ENCODE peak calls at places on chromosomes 11 and 22, in nine cellular contexts. E is IMR-90, Z is HCT116, H is neuronal stem cell, R is A549, N is GM23338, V is H9, K is osteoblast, J is mesendoderm. P is an unnamed sample.

GRCh38 chr22:40031766-40032470 is 37.2 kb downstream of the FAM83F start:
- DNase-seq in E (no peak), R (no peak), J (no peak), N (no peak), Z (no peak), K (no peak), H (no peak), V (no peak), P (no peak)

GRCh38 chr11:46529086-46529905 is 64.5 kb downstream of the AMBRA1 start:
- DNase-seq in H (peak; percentile 56), N (peak; percentile 91), R (peak; percentile 89), V (peak; percentile 85), J (peak; percentile 87), E (peak; percentile 55), K (peak; percentile 88), Z (peak; percentile 49), P (peak; percentile 83)

GRCh38 chr22:19480789-19481188 is 1.1 kb downstream of the CDC45 start:
- DNase-seq in E (no peak), J (no peak), N (no peak), R (no peak), H (no peak), Z (no peak), K (no peak), V (no peak), P (no peak)

GRCh38 chr11:36273110-36273509 is 16.1 kb downstream of the COMMD9 start:
- DNase-seq in R (no peak), H (no peak), J (peak; percentile 74), N (no peak), K (peak; percentile 27), V (no peak), E (no peak), Z (no peak), P (peak; percentile 60)

GRCh38 chr11:6608011-6608410 is 4.0 kb downstream of the TAF10 start:
- DNase-seq in E (no peak), K (no peak), R (no peak), N (no peak), J (no peak), V (no peak), H (no peak), Z (no peak), P (no peak)

GRCh38 chr22:20132686-20133246 is 1.2 kb downstream of the ZDHHC8 start:
- DNase-seq in K (no peak), H (no peak), Z (no peak), E (no peak), R (no peak), V (no peak), J (no peak), N (no peak), P (no peak)

GRCh38 chr11:85844439-85845051 is 10.6 kb upstream of the CCDC83 start:
- DNase-seq in R (peak; percentile 87), V (no peak), N (no peak), Z (peak; percentile 77), E (peak; percentile 80), J (peak; percentile 81), H (no peak), K (peak; percentile 78), P (no peak)

GRCh38 chr22:40764743-40765441 is 54.3 kb downstream of the SLC25A17 start:
- DNase-seq in V (no peak), H (no peak), Z (no peak), N (no peak), J (no peak), R (no peak), E (no peak), K (no peak), P (no peak)

GRCh38 chr22:22670076-22670795 is 25.8 kb downstream of the GGTLC2 start:
- DNase-seq in Z (no peak), J (no peak), R (no peak), H (no peak), V (no peak), K (no peak), E (no peak), N (no peak), P (no peak)

GRCh38 chr11:131838016-131838415 is 467.6 kb downstream of the NTM start:
- DNase-seq in J (no peak), E (no peak), Z (no peak), V (no peak), H (no peak), R (no peak), N (no peak), K (no peak), P (no peak)

GRCh38 chr22:39363751-39364484 is 14.1 kb downstream of the SYNGR1 start:
- DNase-seq in R (no peak), K (peak; percentile 90), J (no peak), V (peak; percentile 23), Z (no peak), E (no peak), N (no peak), H (no peak), P (peak; percentile 20)

GRCh38 chr22:27980424-27981148 is 61.5 kb upstream of the PITPNB start:
- DNase-seq in K (no peak), Z (no peak), V (peak; percentile 76), N (peak; percentile 79), E (no peak), H (no peak), J (peak; percentile 85), R (no peak), P (peak; percentile 59)

GRCh38 chr11:113697798-113698407 is 8.2 kb downstream of the TMPRSS5 start:
- DNase-seq in V (no peak), N (no peak), R (no peak), Z (no peak), E (no peak), H (no peak), K (peak; percentile 70), J (no peak), P (no peak)

GRCh38 chr11:116576523-116576922 is 196.3 kb downstream of the BUD13 start:
- DNase-seq in E (no peak), K (no peak), N (no peak), Z (no peak), R (no peak), V (no peak), H (no peak), J (peak; percentile 77), P (no peak)

GRCh38 chr11:57224537-57224936 is 12.5 kb downstream of the APLNR start:
- DNase-seq in J (no peak), E (peak; percentile 53), K (no peak), H (no peak), N (no peak), Z (no peak), R (peak; percentile 26), V (no peak), P (no peak)

GRCh38 chr11:86639172-86639571 is 33.2 kb downstream of the ME3 start:
- DNase-seq in Z (no peak), K (no peak), R (no peak), J (no peak), V (no peak), E (peak; percentile 66), N (no peak), H (no peak), P (no peak)

GRCh38 chr11:86162257-86162656 is 82.3 kb upstream of the EED start:
- DNase-seq in N (no peak), H (no peak), E (peak; percentile 93), R (no peak), J (peak; percentile 31), K (peak; percentile 58), V (no peak), Z (no peak), P (no peak)

GRCh38 chr11:117298195-117298594 is 7.0 kb downstream of the BACE1-AS start:
- DNase-seq in R (no peak), Z (no peak), H (no peak), E (no peak), K (no peak), J (no peak), V (no peak), N (no peak), P (no peak)

GRCh38 chr11:2888266-2888968 is 2.8 kb upstream of the CDKN1C start:
- DNase-seq in Z (peak; percentile 67), J (peak; percentile 81), R (peak; percentile 75), V (peak; percentile 90), H (peak; percentile 83), K (peak; percentile 100), E (peak; percentile 84), N (peak; percentile 91), P (peak; percentile 93)
- H3K4me2 ChIP-seq in Z (peak overlapping the region; percentile 25), J (no peak overlapping the region), R (no peak overlapping the region), V (no peak overlapping the region), H (no peak overlapping the region), K (no peak overlapping the region), E (peak overlapping the region; percentile 42), N (no peak overlapping the region), P (no peak overlapping the region)

DNA sequence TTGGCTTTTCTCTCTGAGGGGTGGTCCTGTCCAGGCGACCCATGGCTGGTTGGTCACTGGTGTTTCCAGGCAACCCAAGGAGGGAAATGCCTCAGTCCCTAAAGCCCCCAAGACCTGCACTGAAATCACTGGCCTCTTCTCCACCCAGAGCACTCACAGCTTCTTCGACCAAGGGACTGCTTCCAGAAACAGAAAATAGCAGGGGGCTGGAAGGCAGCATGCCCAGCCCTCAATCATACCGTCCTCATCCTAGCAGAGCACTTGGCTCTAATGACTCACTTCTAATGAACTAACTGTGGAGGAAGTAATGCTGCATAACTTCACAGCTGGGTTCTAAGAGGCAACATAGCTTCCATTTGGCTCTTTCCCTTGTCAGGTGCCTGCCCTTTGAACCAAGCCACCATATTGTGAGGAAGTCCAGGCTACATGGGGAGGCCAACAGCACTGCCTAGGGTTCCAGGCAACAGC is 27.6 kb downstream of the DKK3 start:
- DNase-seq in J (peak; percentile 89), H (no peak), K (peak; percentile 85), R (no peak), V (no peak), N (no peak), E (peak; percentile 55), Z (no peak), P (no peak)
- H3K4me1 ChIP-seq in J (peaks cover 28% of the 10 kb centered on the region), H (peaks cover 15% of the 10 kb centered on the region), K (peaks cover 76% of the 10 kb centered on the region), R (peaks cover 67% of the 10 kb centered on the region), V (no peaks in the 10 kb centered on the region), N (peaks cover 17% of the 10 kb centered on the region), E (peaks cover 56% of the 10 kb centered on the region), Z (peaks cover 19% of the 10 kb centered on the region), P (peaks cover 11% of the 10 kb centered on the region)

GRCh38 chr11:19679952-19680823 is 32.4 kb upstream of the NAV2 start:
- DNase-seq in R (peak; percentile 85), J (peak; percentile 84), N (peak; percentile 59), Z (peak; percentile 75), V (peak; percentile 52), H (no peak), K (peak; percentile 90), E (peak; percentile 99), P (peak; percentile 44)
- H3K4me2 ChIP-seq in R (peak overlapping the region; percentile 66), J (no peak overlapping the region), N (peak overlapping the region; percentile 49), Z (peak overlapping the region; percentile 72), V (no peak overlapping the region), H (no peak overlapping the region), K (peak overlapping the region; percentile 71), E (peak overlapping the region; percentile 64), P (no peak overlapping the region)

DNA sequence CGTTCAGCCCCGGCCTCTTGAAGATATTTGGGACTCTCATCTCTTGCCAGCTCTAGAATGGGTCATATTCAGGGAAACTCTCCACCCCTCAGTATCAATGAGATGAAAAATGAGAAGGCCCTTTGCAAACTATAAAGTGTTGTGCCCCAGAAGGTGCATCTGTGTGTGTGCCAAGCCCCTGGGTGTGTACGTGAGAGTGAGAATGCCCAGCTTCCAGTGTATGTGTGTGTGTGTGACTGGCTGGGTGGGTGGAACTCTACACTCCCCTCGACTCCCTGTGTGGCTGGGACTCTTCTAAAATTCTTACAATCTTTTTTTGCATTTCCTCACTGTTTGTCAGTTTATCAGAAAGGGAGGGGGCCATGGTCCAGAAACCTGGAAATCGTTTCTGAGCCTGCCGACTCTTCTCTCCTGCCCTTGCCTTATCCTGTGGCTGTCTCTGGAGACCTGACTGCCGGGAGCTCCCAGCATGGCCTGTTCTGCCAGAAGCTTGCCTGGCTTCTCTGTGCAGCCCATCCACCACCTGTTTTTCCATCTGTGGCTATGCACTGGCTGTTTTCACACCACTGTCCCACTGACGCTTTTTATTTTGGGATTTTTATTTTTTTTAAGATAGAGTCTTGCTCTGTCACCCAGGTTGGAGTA is 1.2 kb downstream of the P2RY6 start:
- DNase-seq in Z (no peak), J (no peak), V (no peak), R (no peak), H (no peak), N (no peak), E (no peak), K (no peak), P (no peak)
- H3K4me1 ChIP-seq in Z (peaks cover 2% of the 10 kb centered on the region), J (peaks cover 2% of the 10 kb centered on the region), V (no peaks in the 10 kb centered on the region), R (peaks cover 47% of the 10 kb centered on the region), H (peaks cover 7% of the 10 kb centered on the region), N (peaks cover 8% of the 10 kb centered on the region), E (no peaks in the 10 kb centered on the region), K (no peaks in the 10 kb centered on the region), P (peaks cover 8% of the 10 kb centered on the region)

P was measured in neural progenitor cell.